ENCODE peak calls at places on chromosome 4, in seven cellular contexts. F, R, P, B, V, S and N are unnamed samples.

GRCh38 chr4:17511041-17511949 is 595 bp downstream of the QDPR start:
- DNase-seq in B (peak), R (peak), F (peak), S (peak), P (peak), V (peak), N (peak)

GRCh38 chr4:67207941-67208441 is 337.3 kb downstream of the CENPC start:
- DNase-seq in B (no peak), F (no peak), S (no peak), R (no peak), V (no peak), P (no peak), N (no peak)

GRCh38 chr4:173866289-173866688 is 336.3 kb upstream of the HAND2 start:
- DNase-seq in S (no peak), F (no peak), V (no peak), R (no peak), P (no peak), B (no peak), N (no peak)

GRCh38 chr4:124873361-124874171 is 161.0 kb upstream of the ANKRD50 start:
- DNase-seq in S (no peak), P (no peak), R (no peak), F (no peak), V (no peak), B (no peak), N (no peak)

GRCh38 chr4:38311495-38311894 is 351.3 kb downstream of the PTTG2 start:
- DNase-seq in R (no peak), P (no peak), S (no peak), B (no peak), F (no peak), V (no peak), N (no peak)

GRCh38 chr4:86055898-86056297 is 304.0 kb downstream of the MAPK10 start:
- DNase-seq in F (no peak), P (no peak), R (no peak), V (no peak), S (no peak), B (no peak), N (no peak)

GRCh38 chr4:48175328-48175727 is 41.3 kb upstream of the TXK start:
- DNase-seq in V (no peak), F (no peak), B (no peak), R (no peak), S (no peak), P (no peak), N (no peak)

GRCh38 chr4:70533211-70533610 is 14.8 kb downstream of the AMTN start:
- DNase-seq in F (no peak), P (no peak), V (no peak), B (no peak), R (no peak), S (no peak), N (no peak)

GRCh38 chr4:186032259-186032658 is 36.7 kb upstream of the TLR3 start:
- DNase-seq in P (no peak), B (no peak), S (no peak), V (no peak), F (no peak), R (no peak), N (no peak)

GRCh38 chr4:181420950-181421349 is 822.3 kb upstream of the TENM3 start:
- DNase-seq in F (no peak), V (no peak), B (no peak), P (no peak), R (no peak), S (no peak), N (no peak)

GRCh38 chr4:165827018-165827417 is 46.0 kb upstream of the TLL1 start:
- DNase-seq in V (no peak), R (no peak), B (no peak), P (no peak), S (no peak), F (no peak), N (no peak)

GRCh38 chr4:125776146-125776545 is 461.4 kb downstream of the FAT4 start:
- DNase-seq in R (no peak), S (no peak), P (no peak), F (no peak), V (no peak), B (no peak), N (no peak)

GRCh38 chr4:138410266-138410665 is 168.1 kb upstream of the SLC7A11 start:
- DNase-seq in B (no peak), F (no peak), R (no peak), V (no peak), P (no peak), S (no peak), N (no peak)

GRCh38 chr4:70979445-70980008 is 13.9 kb upstream of the DCK start:
- DNase-seq in B (no peak), V (no peak), R (no peak), S (no peak), P (no peak), F (no peak), N (no peak)

GRCh38 chr4:98546910-98547544 is 111.4 kb downstream of the TSPAN5 start:
- DNase-seq in F (peak), V (no peak), S (peak), P (no peak), B (no peak), R (peak), N (peak)
- H3K27ac ChIP-seq in F (peak), V (no peak), S (peak), P (no peak), B (peak), R (peak), N (peak)

GRCh38 chr4:102606261-102606660 is 105.1 kb downstream of the NFKB1 start:
- DNase-seq in P (no peak), B (no peak), F (no peak), S (no peak), R (no peak), V (no peak), N (no peak)

GRCh38 chr4:102604222-102604940 is 103.2 kb downstream of the NFKB1 start:
- DNase-seq in R (no peak), F (no peak), V (no peak), P (no peak), B (no peak), S (no peak), N (no peak)

GRCh38 chr4:102608190-102608589 is 107.0 kb downstream of the NFKB1 start:
- DNase-seq in F (no peak), S (no peak), B (no peak), V (no peak), R (no peak), P (no peak), N (no peak)

GRCh38 chr4:102610007-102610406 is 108.8 kb downstream of the NFKB1 start:
- DNase-seq in R (peak), V (no peak), P (no peak), B (no peak), S (no peak), F (no peak), N (no peak)

GRCh38 chr4:102606846-102607440 is 105.8 kb downstream of the NFKB1 start:
- DNase-seq in R (no peak), B (no peak), S (no peak), V (no peak), P (no peak), F (no peak), N (no peak)
- H3K27ac ChIP-seq in R (no peak), B (no peak), S (no peak), V (no peak), P (no peak), F (no peak), N (peak)

GRCh38 chr4:159107203-159107921 is 4.5 kb downstream of the RAPGEF2 start:
- DNase-seq in F (no peak), B (no peak), V (no peak), R (peak), S (no peak), P (no peak), N (no peak)
- H3K27ac ChIP-seq in F (no peak), B (no peak), V (no peak), R (no peak), S (no peak), P (no peak), N (no peak)

GRCh38 chr4:78059938-78060337 is 2.8 kb downstream of the FRAS1 start:
- DNase-seq in P (no peak), R (no peak), B (no peak), S (no peak), V (no peak), F (no peak), N (no peak)
- H3K27ac ChIP-seq in P (no peak), R (no peak), B (no peak), S (no peak), V (no peak), F (no peak), N (no peak)